ENCODE peak calls at places on chromosomes 2 and 18, in eight cellular contexts. Q, N, L, D, E, X, B and J are unnamed samples.

GRCh38 chr2:67674668-67675067 is 277.5 kb downstream of the ETAA1 start:
- DNase-seq in B (no peak), X (no peak), L (no peak), N (no peak), E (no peak), Q (no peak), D (no peak), J (no peak)

GRCh38 chr2:222572761-222573174 is 83.1 kb downstream of the FARSB start:
- DNase-seq in B (no peak), L (peak), E (peak), D (no peak), Q (no peak), N (no peak), X (no peak), J (peak)

GRCh38 chr2:37855283-37856041 is 69.6 kb upstream of the RMDN2 start:
- DNase-seq in E (no peak), L (no peak), B (peak), X (no peak), N (peak), D (no peak), Q (no peak), J (no peak)

GRCh38 chr2:42824454-42824807 is 32.0 kb upstream of the HAAO start:
- DNase-seq in B (no peak), Q (no peak), E (no peak), N (no peak), L (no peak), X (no peak), D (no peak), J (no peak)

GRCh38 chr18:22699629-22700028 is 233.5 kb upstream of the RBBP8 start:
- DNase-seq in X (no peak), E (no peak), Q (no peak), D (no peak), B (no peak), L (no peak), N (no peak), J (no peak)

GRCh38 chr2:169585673-169586072 is 1.5 kb downstream of the PPIG start:
- DNase-seq in L (no peak), Q (no peak), B (no peak), X (no peak), E (peak), D (no peak), N (no peak), J (no peak)

GRCh38 chr2:400988-401679 is 113.2 kb upstream of the ALKAL2 start:
- DNase-seq in B (no peak), L (no peak), D (no peak), N (no peak), Q (no peak), X (no peak), E (no peak), J (no peak)

GRCh38 chr18:27619259-27619772 is 434.2 kb upstream of the CHST9 start:
- DNase-seq in X (no peak), D (no peak), N (no peak), B (no peak), Q (no peak), E (no peak), L (no peak), J (no peak)

GRCh38 chr2:11539317-11540147 is 5.7 kb downstream of the GREB1 start:
- DNase-seq in Q (no peak), E (no peak), L (no peak), B (no peak), X (no peak), D (no peak), N (no peak), J (peak)

GRCh38 chr18:48796491-48797205 is 154.1 kb downstream of the SMAD7 start:
- DNase-seq in Q (no peak), E (no peak), L (no peak), N (no peak), B (no peak), D (no peak), X (no peak), J (no peak)

GRCh38 chr18:75209952-75210261 is 690 bp upstream of the TSHZ1 start:
- DNase-seq in E (no peak), L (no peak), N (no peak), Q (no peak), B (no peak), D (no peak), X (no peak), J (no peak)

GRCh38 chr18:45110577-45111506 is 430.2 kb downstream of the SETBP1 start:
- DNase-seq in D (no peak), B (no peak), Q (no peak), E (peak), X (no peak), N (no peak), L (no peak), J (no peak)

GRCh38 chr2:189465478-189465877 is 24.2 kb downstream of the WDR75 start:
- DNase-seq in X (no peak), D (no peak), N (no peak), Q (no peak), E (no peak), B (no peak), L (no peak), J (no peak)

GRCh38 chr2:88080545-88080944 is 12.9 kb downstream of the SMYD1 start:
- DNase-seq in B (no peak), E (no peak), L (no peak), X (no peak), Q (no peak), D (no peak), N (no peak), J (no peak)

GRCh38 chr18:58180738-58181353 is 136.8 kb downstream of the NEDD4L start:
- DNase-seq in Q (peak), D (peak), B (no peak), X (peak), L (peak), N (no peak), E (no peak), J (peak)